ENCODE peak calls at places on chromosomes 4 and X, in six cellular contexts. One of them, this sample, is unnamed.

GRCh38 chrX:39201305-39201990 is 400.2 kb downstream of the MID1IP1 start:
- DNase-seq in pons: no peak
- DNase-seq in transverse colon: no peak
- DNase-seq in GM12864: no peak
- DNase-seq in AG04449: no peak
- DNase-seq in HCT116: no peak
- DNase-seq in this sample: no peak

GRCh38 chr4:17805580-17805979 is 5.0 kb downstream of the DCAF16 start:
- DNase-seq in GM12864: no peak
- DNase-seq in AG04449: no peak
- DNase-seq in pons: no peak
- DNase-seq in transverse colon: no peak
- DNase-seq in HCT116: no peak
- DNase-seq in this sample: no peak

GRCh38 chr4:10172278-10173038 is 55.9 kb upstream of the WDR1 start:
- DNase-seq in HCT116: no peak
- DNase-seq in GM12864: no peak
- DNase-seq in pons: no peak
- DNase-seq in AG04449: no peak
- DNase-seq in transverse colon: no peak
- DNase-seq in this sample: no peak

GRCh38 chrX:80879143-80879542 is 69.5 kb upstream of the BRWD3 start:
- DNase-seq in HCT116: no peak
- DNase-seq in transverse colon: no peak
- DNase-seq in pons: peak; percentile 6
- DNase-seq in GM12864: no peak
- DNase-seq in AG04449: no peak
- DNase-seq in this sample: no peak

GRCh38 chr4:54527532-54527931 is 130.2 kb upstream of the KIT start:
- DNase-seq in transverse colon: no peak
- DNase-seq in AG04449: no peak
- DNase-seq in GM12864: no peak
- DNase-seq in pons: no peak
- DNase-seq in HCT116: no peak
- DNase-seq in this sample: no peak

GRCh38 chr4:20432098-20432497 is 180.4 kb downstream of the SLIT2 start:
- DNase-seq in pons: no peak
- DNase-seq in transverse colon: no peak
- DNase-seq in HCT116: no peak
- DNase-seq in AG04449: no peak
- DNase-seq in GM12864: no peak
- DNase-seq in this sample: no peak

GRCh38 chrX:9285342-9285771 is 179.5 kb upstream of the TBL1X start:
- DNase-seq in GM12864: no peak
- DNase-seq in transverse colon: no peak
- DNase-seq in AG04449: no peak
- DNase-seq in pons: no peak
- DNase-seq in HCT116: no peak
- DNase-seq in this sample: no peak

GRCh38 chrX:153443476-153444332 is 2.2 kb downstream of the TREX2 start:
- DNase-seq in HCT116: no peak
- DNase-seq in AG04449: no peak
- DNase-seq in pons: no peak
- DNase-seq in transverse colon: no peak
- DNase-seq in GM12864: no peak
- DNase-seq in this sample: no peak

GRCh38 chr4:40309250-40309774 is 25.8 kb upstream of the CHRNA9 start:
- DNase-seq in transverse colon: peak; percentile 94
- DNase-seq in GM12864: peak; percentile 67
- DNase-seq in HCT116: peak; percentile 77
- DNase-seq in AG04449: no peak
- DNase-seq in pons: peak; percentile 85
- DNase-seq in this sample: peak; percentile 84

GRCh38 chr4:97998203-97998602 is 145.1 kb downstream of the STPG2 start:
- DNase-seq in pons: no peak
- DNase-seq in transverse colon: no peak
- DNase-seq in GM12864: no peak
- DNase-seq in HCT116: no peak
- DNase-seq in AG04449: no peak
- DNase-seq in this sample: no peak

GRCh38 chr4:174365018-174365587 is 81.4 kb downstream of the CEP44 start:
- DNase-seq in HCT116: peak; percentile 26
- DNase-seq in GM12864: no peak
- DNase-seq in transverse colon: no peak
- DNase-seq in pons: peak; percentile 34
- DNase-seq in AG04449: no peak
- DNase-seq in this sample: no peak

GRCh38 chrX:154603438-154604430 is 15.3 kb downstream of the CTAG1B start:
- DNase-seq in GM12864: no peak
- DNase-seq in HCT116: peak; percentile 42
- DNase-seq in AG04449: no peak
- DNase-seq in transverse colon: no peak
- DNase-seq in pons: peak; percentile 0
- DNase-seq in this sample: peak; percentile 9

GRCh38 chrX:54048413-54048812 is 4.1 kb upstream of the PHF8 start:
- DNase-seq in HCT116: no peak
- DNase-seq in AG04449: no peak
- DNase-seq in GM12864: no peak
- DNase-seq in pons: no peak
- DNase-seq in transverse colon: no peak
- DNase-seq in this sample: no peak

GRCh38 chr4:86856896-86857295 is 7.7 kb upstream of the SLC10A6 start:
- DNase-seq in HCT116: no peak
- DNase-seq in AG04449: no peak
- DNase-seq in transverse colon: no peak
- DNase-seq in pons: no peak
- DNase-seq in GM12864: no peak
- DNase-seq in this sample: no peak

GRCh38 chrX:30627818-30628652 is 25.2 kb upstream of the GK start:
- DNase-seq in pons: no peak
- DNase-seq in transverse colon: no peak
- DNase-seq in HCT116: no peak
- DNase-seq in GM12864: no peak
- DNase-seq in AG04449: no peak
- DNase-seq in this sample: no peak

GRCh38 chr4:166816901-166817300 is 417.4 kb downstream of the SPOCK3 start:
- DNase-seq in pons: peak; percentile 71
- DNase-seq in transverse colon: peak; percentile 38
- DNase-seq in GM12864: no peak
- DNase-seq in HCT116: peak; percentile 26
- DNase-seq in AG04449: no peak
- DNase-seq in this sample: no peak

GRCh38 chrX:1932231-1932630 is 317.4 kb downstream of the ASMT start:
- DNase-seq in HCT116: no peak
- DNase-seq in pons: no peak
- DNase-seq in AG04449: peak; percentile 49
- DNase-seq in GM12864: no peak
- DNase-seq in transverse colon: no peak
- DNase-seq in this sample: no peak

GRCh38 chr4:158122501-158122900 is 50.3 kb downstream of the GASK1B start:
- DNase-seq in GM12864: no peak
- DNase-seq in pons: no peak
- DNase-seq in AG04449: no peak
- DNase-seq in HCT116: no peak
- DNase-seq in transverse colon: no peak
- DNase-seq in this sample: no peak

GRCh38 chrX:154372612-154373022 is 1.8 kb downstream of the FLNA start:
- DNase-seq in AG04449: no peak
- DNase-seq in transverse colon: no peak
- DNase-seq in pons: no peak
- DNase-seq in GM12864: no peak
- DNase-seq in HCT116: no peak
- DNase-seq in this sample: no peak

GRCh38 chr4:184097240-184097619 is 120.4 kb downstream of the ENPP6 start:
- DNase-seq in GM12864: no peak
- DNase-seq in AG04449: no peak
- DNase-seq in pons: peak; percentile 46
- DNase-seq in transverse colon: peak; percentile 57
- DNase-seq in HCT116: no peak
- DNase-seq in this sample: peak; percentile 61

GRCh38 chr4:16508968-16509367 is 282.7 kb upstream of the TAPT1 start:
- DNase-seq in pons: no peak
- DNase-seq in transverse colon: no peak
- DNase-seq in GM12864: no peak
- DNase-seq in HCT116: no peak
- DNase-seq in AG04449: no peak
- DNase-seq in this sample: no peak

GRCh38 chr4:8097721-8098345 is 60.8 kb downstream of the ABLIM2 start:
- DNase-seq in pons: no peak
- DNase-seq in GM12864: no peak
- DNase-seq in AG04449: no peak
- DNase-seq in transverse colon: no peak
- DNase-seq in HCT116: no peak
- DNase-seq in this sample: no peak

GRCh38 chr4:57136281-57136680 is 26.1 kb upstream of the IGFBP7 start:
- DNase-seq in GM12864: no peak
- DNase-seq in transverse colon: no peak
- DNase-seq in HCT116: no peak
- DNase-seq in pons: no peak
- DNase-seq in AG04449: no peak
- DNase-seq in this sample: no peak

GRCh38 chrX:29090811-29091210 is 503.6 kb downstream of the IL1RAPL1 start:
- DNase-seq in transverse colon: no peak
- DNase-seq in HCT116: no peak
- DNase-seq in pons: peak; percentile 83
- DNase-seq in GM12864: no peak
- DNase-seq in AG04449: no peak
- DNase-seq in this sample: no peak

GRCh38 chr4:7661846-7662506 is 227.2 kb upstream of the PSAPL1 start:
- DNase-seq in pons: no peak
- DNase-seq in transverse colon: no peak
- DNase-seq in AG04449: no peak
- DNase-seq in HCT116: no peak
- DNase-seq in GM12864: no peak
- DNase-seq in this sample: no peak

GRCh38 chr4:41041541-41041940 is 172.8 kb downstream of the APBB2 start:
- DNase-seq in GM12864: no peak
- DNase-seq in HCT116: no peak
- DNase-seq in pons: no peak
- DNase-seq in AG04449: no peak
- DNase-seq in transverse colon: no peak
- DNase-seq in this sample: no peak